ENCODE peak calls at places on chromosomes 7 and 10, in four cellular contexts. One of them, this sample, is unnamed.

GRCh38 chr10:47183726-47184084 is 116.3 kb upstream of the GDF10 start:
- DNase-seq in K562: no peak
- DNase-seq in GM12878: no peak
- DNase-seq in HepG2: no peak
- DNase-seq in this sample: no peak

GRCh38 chr10:79068203-79068561 is 584 bp upstream of the ZMIZ1 start:
- DNase-seq in K562: peak; percentile 52
- DNase-seq in GM12878: no peak
- DNase-seq in HepG2: no peak
- DNase-seq in this sample: no peak

GRCh38 chr10:35459449-35459847 is 123.1 kb downstream of the CCNY start:
- DNase-seq in K562: no peak
- DNase-seq in GM12878: no peak
- DNase-seq in HepG2: no peak
- DNase-seq in this sample: no peak

GRCh38 chr10:126387041-126387908 is 1.0 kb downstream of the ADAM12 start:
- DNase-seq in GM12878: no peak
- DNase-seq in K562: peak; percentile 32
- DNase-seq in HepG2: no peak
- DNase-seq in this sample: peak; percentile 80

GRCh38 chr7:133742709-133743538 is 384.2 kb upstream of the LRGUK start:
- DNase-seq in GM12878: no peak
- DNase-seq in HepG2: no peak
- DNase-seq in K562: no peak
- DNase-seq in this sample: peak; percentile 36

GRCh38 chr10:93991596-93992284 is 2.0 kb upstream of the PLCE1 start:
- DNase-seq in HepG2: peak; percentile 57
- DNase-seq in GM12878: no peak
- DNase-seq in K562: no peak
- DNase-seq in this sample: no peak

GRCh38 chr10:102649770-102650654 is 5.7 kb downstream of the TRIM8 start:
- DNase-seq in GM12878: no peak
- DNase-seq in HepG2: no peak
- DNase-seq in K562: no peak
- DNase-seq in this sample: peak; percentile 55

GRCh38 chr7:46360255-46360654 is 439.2 kb upstream of the IGFBP3 start:
- DNase-seq in HepG2: no peak
- DNase-seq in K562: no peak
- DNase-seq in GM12878: no peak
- DNase-seq in this sample: no peak

GRCh38 chr7:128946936-128947830 is 9.5 kb downstream of the IRF5 start:
- DNase-seq in HepG2: no peak
- DNase-seq in K562: peak; percentile 27
- DNase-seq in GM12878: no peak
- DNase-seq in this sample: peak; percentile 43

GRCh38 chr7:11792122-11792521 is 39.9 kb downstream of the THSD7A start:
- DNase-seq in GM12878: no peak
- DNase-seq in K562: no peak
- DNase-seq in HepG2: no peak
- DNase-seq in this sample: no peak

GRCh38 chr10:127884501-127884900 is 8.2 kb downstream of the CLRN3 start:
- DNase-seq in HepG2: no peak
- DNase-seq in GM12878: no peak
- DNase-seq in K562: no peak
- DNase-seq in this sample: no peak
- TF ChIP-seq JUND in HepG2: no peak
- TF ChIP-seq JUND in GM12878: no peak
- TF ChIP-seq JUND in K562: no peak
- TF ChIP-seq JUND in this sample: no peak

DNA sequence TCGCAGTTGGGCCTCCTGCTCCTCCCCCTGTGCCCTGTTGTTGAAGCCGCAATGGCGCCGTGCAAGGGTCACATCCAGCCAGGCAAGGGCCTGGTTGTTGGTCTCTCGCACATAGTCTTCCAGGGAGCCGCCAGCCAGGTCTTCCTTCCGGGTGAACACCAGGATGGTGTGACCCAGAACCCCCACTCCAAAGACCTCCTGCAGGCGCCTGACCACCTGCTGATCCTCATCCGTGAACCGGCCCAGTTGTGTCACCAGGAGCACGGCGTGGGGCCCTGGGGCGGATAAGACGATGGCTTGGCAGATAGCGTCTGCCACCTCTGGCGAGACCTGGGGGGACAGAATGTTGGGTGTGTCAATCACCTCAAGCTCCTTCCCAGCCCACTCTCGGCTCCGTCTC is 4.2 kb downstream of the GIMAP6 start:
- DNase-seq in K562: no peak
- DNase-seq in HepG2: no peak
- DNase-seq in GM12878: no peak
- DNase-seq in this sample: no peak
- H3K27ac ChIP-seq in K562: no peak overlapping the region
- H3K27ac ChIP-seq in HepG2: no peak overlapping the region
- H3K27ac ChIP-seq in GM12878: no peak overlapping the region
- H3K27ac ChIP-seq in this sample: no peak overlapping the region

GRCh38 chr7:149775176-149775556 is 1.8 kb upstream of the ZNF467 start:
- DNase-seq in K562: no peak
- DNase-seq in GM12878: no peak
- DNase-seq in HepG2: no peak
- DNase-seq in this sample: no peak

GRCh38 chr7:149774237-149775175 is 1.1 kb upstream of the ZNF467 start:
- DNase-seq in GM12878: no peak
- DNase-seq in HepG2: no peak
- DNase-seq in K562: no peak
- DNase-seq in this sample: no peak

GRCh38 chr7:149772821-149773425 is 465 bp downstream of the ZNF467 start:
- DNase-seq in K562: peak; percentile 82
- DNase-seq in GM12878: no peak
- DNase-seq in HepG2: no peak
- DNase-seq in this sample: no peak

GRCh38 chr7:149772236-149772820 is 1.1 kb downstream of the ZNF467 start:
- DNase-seq in GM12878: no peak
- DNase-seq in HepG2: no peak
- DNase-seq in K562: peak; percentile 87
- DNase-seq in this sample: peak; percentile 79

DNA sequence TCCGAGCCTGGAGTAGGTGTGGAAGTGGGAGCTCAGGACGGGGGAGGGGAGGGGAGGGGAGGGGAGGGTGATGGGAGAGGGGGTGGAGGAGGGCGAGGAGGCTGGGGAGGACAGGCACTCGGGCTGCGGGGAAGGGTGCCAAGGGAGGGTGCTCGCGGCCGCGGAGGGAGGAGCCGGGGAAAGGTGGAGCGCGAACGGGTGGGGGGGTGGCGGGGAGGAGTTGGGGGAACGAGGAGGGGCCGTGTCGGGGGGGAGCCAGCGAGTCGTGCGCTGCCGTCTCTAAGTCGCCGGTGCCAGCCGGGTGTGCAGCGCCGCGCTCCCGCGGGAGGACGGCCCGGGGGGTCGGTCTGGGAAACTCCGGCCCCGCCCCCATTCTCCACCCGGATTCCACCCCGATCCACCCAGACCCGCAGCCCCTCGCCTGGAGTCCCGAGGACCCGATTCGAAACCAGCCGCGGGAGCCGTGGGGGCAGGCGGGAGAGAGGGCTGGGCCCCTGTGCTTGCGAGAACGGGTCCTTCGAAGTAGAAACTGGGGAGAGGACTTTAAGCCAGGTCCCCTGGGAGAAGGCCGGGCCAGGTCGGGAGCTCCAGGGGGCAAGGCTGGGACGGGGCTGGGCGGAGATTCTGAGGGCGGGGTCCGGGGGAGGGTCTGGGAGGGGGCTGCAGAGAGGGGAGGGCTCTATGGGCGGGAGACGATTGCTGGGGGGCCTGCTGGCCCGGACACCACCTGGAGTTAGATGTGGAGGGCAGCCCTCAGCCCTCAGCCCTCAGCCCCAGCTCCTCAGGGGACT is at the start of gene ZNF467:
- DNase-seq in GM12878: no peak
- DNase-seq in K562: peak; percentile 88
- DNase-seq in HepG2: no peak
- DNase-seq in this sample: peak; percentile 73
- TF ChIP-seq FOXM1 in GM12878: no peak
- TF ChIP-seq FOXM1 in K562: no peak
- TF ChIP-seq FOXM1 in HepG2: no peak
- TF ChIP-seq FOXM1 in this sample: no peak

DNA sequence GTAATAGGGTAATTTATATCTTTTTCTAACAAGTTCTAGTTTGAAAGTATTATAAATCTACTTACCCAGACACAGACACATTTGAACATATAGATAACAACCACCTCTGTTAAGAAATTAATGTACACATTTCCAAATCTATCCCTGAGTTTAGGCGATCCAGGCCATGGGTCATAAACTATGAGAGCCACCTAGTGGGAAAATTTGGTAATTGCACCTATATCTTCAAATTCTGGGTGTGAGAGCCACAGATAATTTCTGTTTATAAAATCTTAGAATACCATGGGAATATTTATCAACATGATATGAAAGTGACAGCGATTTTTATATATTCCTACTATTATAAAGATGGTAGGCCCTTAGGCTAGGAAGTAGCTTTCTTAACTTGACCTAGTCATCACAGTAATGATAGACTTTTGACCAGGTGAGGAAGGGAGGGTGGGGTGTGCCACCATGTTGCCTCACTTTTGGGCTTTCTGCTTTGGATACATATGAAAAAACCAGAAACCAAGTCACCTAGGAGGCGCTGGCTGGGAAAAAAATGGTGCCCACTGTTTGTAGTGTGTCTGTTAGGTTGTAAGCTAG is 8.0 kb upstream of the EPHA1 start:
- DNase-seq in HepG2: peak; percentile 48
- DNase-seq in GM12878: no peak
- DNase-seq in K562: peak; percentile 78
- DNase-seq in this sample: peak; percentile 82
- TF ChIP-seq JUND in HepG2: no peak
- TF ChIP-seq JUND in GM12878: no peak
- TF ChIP-seq JUND in K562: no peak
- TF ChIP-seq JUND in this sample: no peak

GRCh38 chr10:29596826-29597225 is 37.9 kb downstream of the SVIL start:
- DNase-seq in HepG2: no peak
- DNase-seq in K562: no peak
- DNase-seq in GM12878: no peak
- DNase-seq in this sample: no peak

GRCh38 chr10:29598861-29599311 is 35.9 kb downstream of the SVIL start:
- DNase-seq in K562: no peak
- DNase-seq in HepG2: no peak
- DNase-seq in GM12878: no peak
- DNase-seq in this sample: no peak

GRCh38 chr10:29600821-29601220 is 34.0 kb downstream of the SVIL start:
- DNase-seq in K562: no peak
- DNase-seq in HepG2: no peak
- DNase-seq in GM12878: no peak
- DNase-seq in this sample: no peak

GRCh38 chr10:29603516-29603915 is 31.3 kb downstream of the SVIL start:
- DNase-seq in GM12878: no peak
- DNase-seq in K562: no peak
- DNase-seq in HepG2: no peak
- DNase-seq in this sample: no peak

GRCh38 chr10:29600067-29600466 is 34.7 kb downstream of the SVIL start:
- DNase-seq in GM12878: no peak
- DNase-seq in HepG2: no peak
- DNase-seq in K562: no peak
- DNase-seq in this sample: no peak
- H3K27ac ChIP-seq in GM12878: no peak overlapping the region
- H3K27ac ChIP-seq in HepG2: no peak overlapping the region
- H3K27ac ChIP-seq in K562: no peak overlapping the region
- H3K27ac ChIP-seq in this sample: no peak overlapping the region